ENCODE peak calls at places on chromosomes 11 and 22, in seven cellular contexts. L, D, J, K, Y, X and O are unnamed samples. For H3K9me3, the result is how much of the 10 kb centered on the place peaks cover.

GRCh38 chr11:118532852-118533768 is 2.1 kb downstream of the TMEM25 start:
- DNase-seq in D (no peak), L (peak), J (no peak), Y (no peak), X (no peak), K (no peak), O (no peak)

GRCh38 chr11:67438121-67438902 is 830 bp upstream of the PTPRCAP start:
- DNase-seq in Y (no peak), J (peak), L (no peak), K (peak), X (no peak), D (no peak), O (peak)

GRCh38 chr22:23772315-23773246 is at the start of gene MMP11:
- DNase-seq in Y (peak), D (peak), X (peak), K (peak), J (peak), L (no peak), O (peak)

GRCh38 chr11:120715239-120715638 is 203.7 kb downstream of the GRIK4 start:
- DNase-seq in K (no peak), D (peak), L (no peak), J (no peak), Y (no peak), X (peak), O (no peak)

GRCh38 chr22:11066458-11067285 is 4461.3 kb upstream of the OR11H1 start:
- DNase-seq in D (no peak), J (no peak), Y (no peak), X (no peak), K (no peak), L (no peak), O (no peak)

GRCh38 chr22:42641801-42642413 is 1.5 kb upstream of the ATP5MGL start:
- DNase-seq in K (no peak), J (no peak), Y (no peak), L (no peak), X (no peak), D (no peak), O (no peak)

GRCh38 chr11:46554205-46555162 is 39.3 kb downstream of the AMBRA1 start:
- DNase-seq in K (no peak), Y (no peak), J (no peak), D (peak), L (no peak), X (peak), O (no peak)

GRCh38 chr11:92130432-92130831 is 94.2 kb upstream of the FAT3 start:
- DNase-seq in J (no peak), X (peak), D (no peak), Y (no peak), K (no peak), L (no peak), O (no peak)

GRCh38 chr11:20464566-20464965 is 77.0 kb downstream of the PRMT3 start:
- DNase-seq in D (no peak), K (no peak), J (no peak), Y (no peak), L (no peak), X (no peak), O (no peak)

GRCh38 chr11:13073119-13073981 is 64.2 kb downstream of the RASSF10 start:
- DNase-seq in K (no peak), X (peak), D (no peak), Y (no peak), J (no peak), L (no peak), O (no peak)

GRCh38 chr11:104191124-104191523 is 27.2 kb upstream of the PDGFD start:
- DNase-seq in K (no peak), D (no peak), L (no peak), J (no peak), X (peak), Y (no peak), O (no peak)

GRCh38 chr11:102345923-102346322 is 1.1 kb upstream of the BIRC2 start:
- DNase-seq in L (no peak), Y (no peak), K (no peak), X (peak), D (no peak), J (no peak), O (no peak)

GRCh38 chr11:35812850-35813249 is 131.0 kb upstream of the LDLRAD3 start:
- DNase-seq in K (no peak), Y (peak), X (peak), L (no peak), D (no peak), J (no peak), O (no peak)

GRCh38 chr11:31818874-31819331 is 7.8 kb upstream of the PAX6 start:
- DNase-seq in K (no peak), J (no peak), X (no peak), Y (no peak), D (peak), L (peak), O (no peak)

GRCh38 chr11:64163951-64164350 is 2.0 kb downstream of the MACROD1 start:
- DNase-seq in L (no peak), J (no peak), X (no peak), K (no peak), D (no peak), Y (no peak), O (no peak)

GRCh38 chr11:119593346-119593745 is 135.7 kb downstream of the NECTIN1 start:
- DNase-seq in D (no peak), K (no peak), Y (no peak), J (no peak), L (no peak), X (no peak), O (no peak)

GRCh38 chr22:16932577-16932976 is 75.4 kb downstream of the GAB4 start:
- DNase-seq in J (no peak), Y (no peak), K (no peak), D (no peak), X (no peak), L (no peak), O (no peak)

GRCh38 chr11:12069053-12069676 is 41.2 kb upstream of the MICAL2 start:
- DNase-seq in J (no peak), Y (no peak), D (no peak), L (no peak), X (no peak), K (no peak), O (no peak)

GRCh38 chr11:92880391-92880790 is 89.1 kb upstream of the MTNR1B start:
- DNase-seq in D (no peak), J (no peak), K (no peak), Y (no peak), X (peak), L (no peak), O (no peak)

GRCh38 chr11:76041208-76041607 is 165.1 kb downstream of the WNT11 start:
- DNase-seq in D (no peak), Y (no peak), J (no peak), K (no peak), X (no peak), L (no peak), O (no peak)

GRCh38 chr11:115911656-115912055 is 407.4 kb upstream of the CADM1 start:
- DNase-seq in J (no peak), L (no peak), X (no peak), K (no peak), D (peak), Y (no peak), O (no peak)

GRCh38 chr22:37331811-37332536 is 49.7 kb downstream of the CYTH4 start:
- DNase-seq in Y (no peak), L (no peak), D (no peak), K (no peak), J (no peak), X (no peak), O (no peak)

GRCh38 chr11:28347351-28347750 is 239.2 kb downstream of the METTL15 start:
- DNase-seq in D (no peak), X (no peak), L (no peak), K (no peak), Y (no peak), J (no peak), O (no peak)

GRCh38 chr11:99687320-99687719 is 666.6 kb downstream of the CNTN5 start:
- DNase-seq in Y (no peak), K (no peak), X (peak), L (no peak), J (no peak), D (no peak), O (no peak)

GRCh38 chr22:31244044-31244942 is 32.2 kb downstream of the LIMK2 start:
- DNase-seq in K (no peak), X (peak), D (peak), L (no peak), J (no peak), Y (no peak), O (no peak)

GRCh38 chr11:132202621-132203020 is 832.2 kb downstream of the NTM start:
- DNase-seq in D (no peak), J (no peak), Y (no peak), L (no peak), X (no peak), K (no peak), O (no peak)

GRCh38 chr11:17760102-17761029 is 25.8 kb downstream of the KCNC1 start:
- DNase-seq in Y (peak), K (peak), D (peak), J (no peak), L (no peak), X (peak), O (no peak)

GRCh38 chr22:42437488-42438292 is 5.5 kb upstream of the NFAM1 start:
- DNase-seq in J (peak), K (peak), D (peak), Y (peak), L (peak), X (peak), O (peak)

GRCh38 chr11:70608568-70609314 is 210.4 kb downstream of the CTTN start:
- DNase-seq in Y (no peak), K (no peak), D (peak), J (no peak), X (peak), L (no peak), O (no peak)

GRCh38 chr11:119185916-119186634 is 800 bp downstream of the NHERF4 start:
- DNase-seq in L (no peak), J (no peak), Y (no peak), D (no peak), X (no peak), K (no peak), O (no peak)

GRCh38 chr22:44182591-44183588 is 2.2 kb downstream of the PARVG start:
- DNase-seq in X (no peak), Y (no peak), K (peak), L (no peak), D (no peak), J (peak), O (peak)
- H3K27ac ChIP-seq in X (no peak), Y (peak), K (peak), L (no peak), D (no peak), J (peak), O (peak)

GRCh38 chr22:47340851-47341436 is 578.5 kb downstream of the TBC1D22A start:
- DNase-seq in L (no peak), Y (no peak), J (no peak), D (no peak), X (no peak), K (no peak), O (no peak)

GRCh38 chr22:47341464-47341863 is 579.0 kb downstream of the TBC1D22A start:
- DNase-seq in K (no peak), D (no peak), X (no peak), L (no peak), Y (no peak), J (no peak), O (no peak)

GRCh38 chr22:47344414-47344813 is 582.0 kb downstream of the TBC1D22A start:
- DNase-seq in J (no peak), X (no peak), K (no peak), Y (no peak), L (no peak), D (no peak), O (no peak)

GRCh38 chr22:47343611-47344010 is 581.2 kb downstream of the TBC1D22A start:
- DNase-seq in K (no peak), Y (no peak), L (no peak), D (no peak), X (no peak), J (no peak), O (no peak)

DNA sequence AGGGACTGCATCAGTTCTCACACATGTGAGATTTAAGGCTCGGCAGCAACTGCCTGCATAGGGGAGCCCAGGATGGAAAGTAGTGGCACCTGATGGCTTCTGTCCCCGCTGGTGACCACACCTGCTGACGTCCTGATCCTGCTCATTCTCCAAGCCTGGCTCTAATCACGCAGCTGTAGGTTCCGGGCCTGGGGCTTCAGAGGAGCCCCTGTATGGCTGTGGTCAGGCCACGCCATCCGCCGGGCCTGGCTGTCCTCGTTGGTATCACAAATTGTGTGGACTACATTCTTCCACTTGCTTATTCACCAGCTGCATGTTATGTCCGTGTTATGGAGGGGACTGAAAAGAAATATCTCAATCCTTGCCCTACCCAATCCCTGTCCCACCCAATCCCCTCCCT is 580.0 kb downstream of the TBC1D22A start:
- DNase-seq in J (no peak), D (no peak), Y (no peak), L (no peak), X (no peak), K (no peak), O (no peak)
- H3K9me3 ChIP-seq in J (under half), D (under half), Y (under half), L (under half), X (under half), K (under half), O (under half)

GRCh38 chr11:95193541-95193940 is 37.5 kb downstream of the SESN3 start:
- DNase-seq in J (no peak), D (no peak), Y (no peak), K (no peak), X (no peak), L (no peak), O (no peak)
- H3K27ac ChIP-seq in J (no peak), D (no peak), Y (no peak), K (no peak), X (no peak), L (no peak), O (no peak)

DNA sequence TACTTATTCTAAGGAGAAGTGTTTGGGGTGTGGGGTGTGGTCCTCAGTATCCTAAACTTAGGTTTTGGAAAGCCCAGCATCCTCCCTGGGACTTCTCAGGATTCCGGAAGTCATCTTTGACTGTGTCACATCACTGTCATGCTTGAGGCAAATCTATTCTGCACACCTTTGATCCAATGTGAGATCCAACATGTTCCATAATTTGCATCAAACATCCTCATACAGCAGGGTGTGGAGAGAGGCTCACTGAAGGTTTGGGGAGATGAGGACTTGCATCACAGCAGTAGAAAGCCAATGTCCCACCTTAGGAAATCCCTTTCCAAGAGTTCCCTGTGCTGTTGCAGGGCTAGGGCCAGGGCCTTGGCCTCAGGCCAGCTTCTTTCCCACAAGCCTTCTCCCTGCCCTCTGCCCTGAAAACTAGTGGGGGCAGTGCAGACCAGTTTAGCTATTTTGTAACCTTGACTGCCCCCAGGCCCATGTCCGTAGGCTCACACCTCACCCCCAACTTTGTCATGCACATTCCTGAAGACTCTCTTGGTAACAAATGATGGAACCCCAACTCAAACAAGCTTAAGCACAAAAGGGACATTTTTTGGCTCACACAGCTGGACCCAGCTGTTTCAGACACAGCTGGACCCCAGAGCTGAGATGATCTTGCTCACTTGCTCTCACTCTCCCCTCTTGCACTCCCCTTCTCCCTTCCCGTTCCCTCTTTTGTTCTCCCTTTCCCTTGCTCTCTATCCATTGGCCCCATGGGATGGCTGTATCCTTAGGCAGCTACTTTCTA is 46.7 kb downstream of the KCNQ1OT1 start:
- DNase-seq in J (no peak), X (peak), K (no peak), D (no peak), Y (no peak), L (no peak), O (no peak)
- H3K9me3 ChIP-seq in J (under half), X (under half), K (half or more), D (under half), Y (under half), L (under half), O (under half)

GRCh38 chr11:60875856-60876485 is 8.6 kb downstream of the ZP1 start:
- DNase-seq in Y (no peak), K (no peak), L (no peak), X (no peak), D (no peak), J (no peak), O (no peak)
- H3K27ac ChIP-seq in Y (no peak), K (no peak), L (no peak), X (no peak), D (no peak), J (no peak), O (no peak)

DNA sequence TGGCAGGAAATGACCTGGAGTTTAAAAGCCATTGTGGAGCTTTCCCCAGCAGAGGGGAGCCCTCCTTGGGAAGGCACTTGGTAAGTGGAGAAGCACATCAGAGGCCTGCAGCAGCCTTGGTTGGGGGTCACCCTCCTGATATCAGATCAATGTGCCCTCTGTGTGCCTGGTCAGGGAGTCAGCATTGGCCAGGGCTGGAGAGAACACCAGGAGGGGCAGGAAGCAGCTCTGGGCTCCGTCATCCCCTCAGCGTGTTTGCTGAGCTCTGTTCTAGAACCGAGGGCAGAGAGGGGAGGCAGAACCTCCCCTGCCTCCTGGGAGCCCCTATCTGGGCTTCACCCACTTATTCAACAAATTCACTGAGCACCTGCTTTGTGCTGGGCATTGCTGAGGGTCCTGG is 846.0 kb downstream of the TBC1D22A start:
- DNase-seq in X (no peak), K (no peak), D (no peak), L (no peak), J (no peak), Y (no peak), O (no peak)
- H3K9me3 ChIP-seq in X (under half), K (under half), D (under half), L (under half), J (under half), Y (under half), O (under half)

GRCh38 chr11:61075891-61076290 is 26.4 kb upstream of the CD5 start:
- DNase-seq in L (no peak), X (peak), J (no peak), Y (no peak), K (peak), D (peak), O (no peak)

GRCh38 chr11:61071208-61071681 is 31.0 kb upstream of the CD5 start:
- DNase-seq in Y (no peak), L (no peak), K (no peak), D (no peak), X (no peak), J (peak), O (peak)

GRCh38 chr11:61069427-61069826 is 32.9 kb upstream of the CD5 start:
- DNase-seq in K (no peak), J (no peak), D (no peak), X (no peak), Y (no peak), L (no peak), O (no peak)

GRCh38 chr11:61071880-61072279 is 30.4 kb upstream of the CD5 start:
- DNase-seq in L (no peak), J (no peak), X (no peak), K (no peak), D (peak), Y (no peak), O (no peak)

GRCh38 chr11:61072316-61073109 is 29.8 kb upstream of the CD5 start:
- DNase-seq in K (no peak), X (no peak), D (no peak), J (no peak), Y (no peak), L (no peak), O (no peak)
- H3K27ac ChIP-seq in K (no peak), X (peak), D (no peak), J (no peak), Y (no peak), L (no peak), O (peak)

DNA sequence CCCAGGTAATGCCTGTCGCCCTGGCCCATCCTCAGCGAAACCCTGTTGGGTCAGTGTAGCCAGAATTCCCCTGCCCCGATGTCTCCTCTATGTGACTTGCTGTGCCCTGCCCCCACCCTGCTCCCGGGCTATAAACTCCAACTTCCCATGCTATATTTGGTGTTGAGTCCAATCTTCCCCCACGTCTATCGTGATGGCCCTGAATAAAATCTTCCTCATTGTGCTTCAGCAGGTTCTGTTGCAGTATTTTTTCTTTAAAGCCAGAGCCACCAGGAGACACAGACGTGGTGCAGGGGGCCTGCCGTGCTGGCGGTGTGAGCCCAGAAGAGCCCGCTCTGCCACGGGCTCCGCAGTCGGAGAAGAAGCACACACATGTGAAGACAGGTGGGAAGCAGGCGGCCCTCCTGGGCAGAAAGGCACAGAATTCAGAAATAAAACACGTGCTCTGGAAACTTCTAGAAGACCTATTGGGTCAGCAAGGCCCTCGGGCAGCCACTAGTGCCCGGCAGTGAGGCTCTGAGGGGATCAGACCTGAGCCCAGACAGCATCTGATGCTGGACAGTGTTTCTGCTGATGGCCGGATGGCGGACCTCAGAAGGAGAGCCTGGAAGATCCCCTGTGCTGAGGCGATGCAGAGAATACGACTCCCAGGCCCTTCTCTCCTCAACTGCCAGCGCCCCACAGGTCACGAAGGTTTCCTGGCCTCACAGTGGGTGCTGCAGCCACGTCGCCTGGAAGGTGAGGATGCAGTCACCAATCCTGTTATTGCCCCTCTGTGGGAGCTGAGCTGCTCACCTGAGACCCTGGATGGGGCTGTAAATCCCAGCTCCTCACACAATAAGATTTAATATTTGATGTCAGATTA is 501.9 kb downstream of the BRD1 start:
- DNase-seq in Y (no peak), X (no peak), K (peak), D (no peak), L (peak), J (no peak), O (no peak)
- H3K9me3 ChIP-seq in Y (under half), X (under half), K (under half), D (under half), L (under half), J (under half), O (under half)